ENCODE peak calls at places on chromosome 14, in five cellular contexts. M is kidney, D is iPS DF 6.9, Y is left ventricle myocardium inferior, G is neuronal stem cell. C is an unnamed sample.

GRCh38 chr14:75144944-75145343 is 18.1 kb upstream of the NEK9 start:
- DNase-seq in G (no peak), Y (no peak), M (no peak), D (no peak), C (no peak)

GRCh38 chr14:60736494-60736893 is 1.9 kb downstream of the MNAT1 start:
- DNase-seq in D (no peak), Y (no peak), G (no peak), M (no peak), C (no peak)

GRCh38 chr14:97074860-97075259 is 277.7 kb downstream of the VRK1 start:
- DNase-seq in D (no peak), G (no peak), M (no peak), Y (no peak), C (no peak)

GRCh38 chr14:55847766-55848165 is 267.8 kb downstream of the KTN1 start:
- DNase-seq in Y (no peak), D (no peak), M (no peak), G (no peak), C (no peak)

GRCh38 chr14:52467515-52468266 is 84.6 kb downstream of the TXNDC16 start:
- DNase-seq in Y (no peak), G (no peak), D (no peak), M (no peak), C (no peak)

GRCh38 chr14:55699131-55700057 is 119.4 kb downstream of the KTN1 start:
- DNase-seq in D (peak; percentile 22), Y (no peak), M (no peak), G (no peak), C (no peak)

GRCh38 chr14:86055512-86055911 is 525.6 kb downstream of the FLRT2 start:
- DNase-seq in D (no peak), G (no peak), Y (no peak), M (no peak), C (no peak)

GRCh38 chr14:29236401-29236800 is 469.8 kb downstream of the FOXG1 start:
- DNase-seq in G (no peak), M (no peak), D (no peak), Y (no peak), C (no peak)

GRCh38 chr14:67240168-67240932 is 885 bp upstream of the PALS1 start:
- DNase-seq in G (no peak), M (peak; percentile 86), Y (peak; percentile 40), D (no peak), C (peak; percentile 70)

GRCh38 chr14:98576463-98576862 is 695.5 kb downstream of the BCL11B start:
- DNase-seq in Y (no peak), G (no peak), D (no peak), M (no peak), C (no peak)

DNA sequence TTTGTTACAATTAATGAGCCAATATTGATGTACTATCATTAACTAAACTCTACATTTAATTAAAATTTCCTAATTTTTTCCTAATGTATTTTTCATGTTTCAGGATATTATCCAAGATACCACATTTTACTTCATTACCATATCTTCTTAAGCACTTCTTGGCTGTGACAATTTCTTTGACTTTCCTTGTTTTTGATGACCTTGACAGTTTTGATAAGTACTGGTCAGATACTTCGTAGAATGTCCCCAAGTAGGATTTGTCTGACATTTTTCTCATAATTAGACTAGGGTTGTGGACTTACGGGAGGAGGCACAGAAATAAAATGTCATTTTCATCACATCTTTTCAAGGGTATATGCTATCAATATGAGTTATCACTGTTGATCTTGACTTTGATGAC is 700.9 kb downstream of the BCL11B start:
- DNase-seq in D (no peak), Y (no peak), M (no peak), G (no peak), C (no peak)
- H3K4me3 ChIP-seq in D (no peak overlapping the region), Y (no peak overlapping the region), M (no peak overlapping the region), G (no peak overlapping the region), C (no peak overlapping the region)

GRCh38 chr14:22864979-22865378 is 6.6 kb upstream of the LRP10 start:
- DNase-seq in M (no peak), D (no peak), G (no peak), Y (no peak), C (no peak)
- H3K27ac ChIP-seq in M (no peak overlapping the region), D (no peak overlapping the region), G (no peak overlapping the region), Y (no peak overlapping the region), C (no peak overlapping the region)

GRCh38 chr14:104799657-104800599 is 973 bp upstream of the ZBTB42 start:
- DNase-seq in M (peak; percentile 96), Y (peak; percentile 91), D (no peak), G (no peak), C (peak; percentile 81)
- H3K4me1 ChIP-seq in M (peaks cover 11% of the 10 kb centered on the region), Y (peaks cover 71% of the 10 kb centered on the region), D (peaks cover 12% of the 10 kb centered on the region), G (peaks cover 37% of the 10 kb centered on the region), C (peaks cover 64% of the 10 kb centered on the region)

GRCh38 chr14:22822017-22822618 is 6.9 kb upstream of the SLC7A7 start:
- DNase-seq in M (peak; percentile 80), D (no peak), G (no peak), Y (no peak), C (no peak)
- H3K4me3 ChIP-seq in M (peak overlapping the region; percentile 47), D (peak overlapping the region; percentile 64), G (peak overlapping the region; percentile 77), Y (peak overlapping the region; percentile 62), C (peak overlapping the region; percentile 23)

DNA sequence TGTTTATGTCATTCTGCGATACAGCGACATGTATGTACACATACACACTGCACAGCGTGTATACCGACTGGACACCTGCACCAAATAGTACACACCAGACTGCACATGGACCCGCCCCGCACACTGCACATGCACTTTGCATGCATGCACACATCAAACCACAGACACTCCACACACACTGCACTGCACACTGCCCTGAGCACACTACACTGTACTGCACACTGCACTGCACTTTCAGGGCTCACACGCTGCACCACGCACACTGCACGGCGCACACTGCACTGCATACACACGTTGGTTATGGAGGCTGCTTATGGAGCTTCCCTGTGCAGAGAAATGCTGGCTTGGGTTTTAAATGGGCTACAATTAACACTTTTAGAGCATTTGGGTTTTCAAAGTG is 1.6 kb downstream of the PAPLN start:
- DNase-seq in M (no peak), Y (no peak), G (no peak), D (no peak), C (no peak)
- H3K27ac ChIP-seq in M (no peak overlapping the region), Y (no peak overlapping the region), G (no peak overlapping the region), D (no peak overlapping the region), C (no peak overlapping the region)

GRCh38 chr14:23147676-23148075 is 28.6 kb upstream of the CEBPE start:
- DNase-seq in Y (no peak), M (no peak), G (no peak), D (no peak), C (no peak)

GRCh38 chr14:23153891-23154796 is 29.3 kb downstream of the SLC7A8 start:
- DNase-seq in M (peak; percentile 94), D (no peak), G (no peak), Y (peak; percentile 92), C (peak; percentile 96)

GRCh38 chr14:23149745-23150144 is 30.7 kb upstream of the CEBPE start:
- DNase-seq in Y (no peak), M (no peak), G (no peak), D (no peak), C (no peak)

GRCh38 chr14:23148596-23149249 is 29.7 kb upstream of the CEBPE start:
- DNase-seq in D (no peak), M (no peak), Y (no peak), G (no peak), C (no peak)

GRCh38 chr14:23151342-23151741 is 32.1 kb downstream of the SLC7A8 start:
- DNase-seq in Y (no peak), G (no peak), M (no peak), D (no peak), C (no peak)
- H3K4me1 ChIP-seq in Y (peaks cover 63% of the 10 kb centered on the region), G (peaks cover 6% of the 10 kb centered on the region), M (peaks cover 23% of the 10 kb centered on the region), D (peaks cover 8% of the 10 kb centered on the region), C (no peaks in the 10 kb centered on the region)

DNA sequence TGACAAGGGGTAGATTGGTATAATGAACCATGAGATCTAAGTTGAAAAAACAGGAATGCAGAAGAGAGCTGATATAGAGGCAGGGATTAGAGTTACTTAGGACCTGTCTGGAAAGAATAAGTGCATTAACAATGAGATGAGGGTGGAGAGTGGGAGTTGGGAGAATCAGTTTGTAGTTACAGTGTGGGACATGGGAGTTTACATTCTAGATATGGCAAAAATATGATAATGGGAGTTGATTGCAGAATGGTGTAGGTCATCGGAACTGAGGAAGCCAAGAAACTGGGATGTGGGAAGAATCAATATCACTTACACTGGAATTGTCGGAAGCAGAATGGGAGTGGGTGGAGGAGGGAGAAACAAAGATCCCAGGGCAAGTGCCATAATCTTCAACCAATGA is 301.1 kb upstream of the NPAS3 start:
- DNase-seq in G (no peak), Y (no peak), M (no peak), D (no peak), C (no peak)
- H3K4me3 ChIP-seq in G (no peak overlapping the region), Y (no peak overlapping the region), M (no peak overlapping the region), D (no peak overlapping the region), C (no peak overlapping the region)

GRCh38 chr14:20971705-20972021 is 16.4 kb downstream of the RNASE2 start:
- DNase-seq in M (no peak), D (no peak), G (no peak), Y (no peak), C (no peak)
- H3K27ac ChIP-seq in M (no peak overlapping the region), D (no peak overlapping the region), G (no peak overlapping the region), Y (peak overlapping the region; percentile 86), C (peak overlapping the region; percentile 71)

GRCh38 chr14:72876021-72876709 is 17.7 kb downstream of the DPF3 start:
- DNase-seq in D (no peak), M (no peak), Y (no peak), G (no peak), C (no peak)
- H3K4me1 ChIP-seq in D (peaks cover 5% of the 10 kb centered on the region), M (no peaks in the 10 kb centered on the region), Y (peaks cover 70% of the 10 kb centered on the region), G (peaks cover 7% of the 10 kb centered on the region), C (peaks cover 12% of the 10 kb centered on the region)